ENCODE peak calls at places on chromosomes 2 and 18, in four cellular contexts. One of them, this sample, is unnamed.
A peak's percentile ranks its signal among the peaks of the same experiment; 100 is the strongest.

GRCh38 chr18:79819951-79820351 is 22.2 kb downstream of the KCNG2 start:
- DNase-seq in glomerular endothelial cell: no peak
- DNase-seq in GM04504: no peak
- DNase-seq in colonic mucosa: no peak
- DNase-seq in this sample: no peak

GRCh38 chr2:53635681-53636080 is 131.9 kb upstream of the CHAC2 start:
- DNase-seq in glomerular endothelial cell: no peak
- DNase-seq in GM04504: no peak
- DNase-seq in colonic mucosa: no peak
- DNase-seq in this sample: no peak

GRCh38 chr2:102055346-102055975 is 63.7 kb downstream of the IL1R2 start:
- DNase-seq in GM04504: no peak
- DNase-seq in glomerular endothelial cell: no peak
- DNase-seq in colonic mucosa: peak; percentile 10
- DNase-seq in this sample: no peak

GRCh38 chr2:151840216-151840691 is 12.0 kb upstream of the ARL5A start:
- DNase-seq in GM04504: no peak
- DNase-seq in colonic mucosa: no peak
- DNase-seq in glomerular endothelial cell: no peak
- DNase-seq in this sample: no peak

GRCh38 chr2:25112113-25112512 is 56.3 kb downstream of the POMC start:
- DNase-seq in colonic mucosa: no peak
- DNase-seq in GM04504: peak; percentile 10
- DNase-seq in glomerular endothelial cell: no peak
- DNase-seq in this sample: no peak

GRCh38 chr2:43133708-43134570 is 92.5 kb downstream of the ZFP36L2 start:
- DNase-seq in glomerular endothelial cell: no peak
- DNase-seq in colonic mucosa: peak; percentile 54
- DNase-seq in GM04504: no peak
- DNase-seq in this sample: no peak

GRCh38 chr2:66544258-66544657 is 109.3 kb downstream of the MEIS1 start:
- DNase-seq in colonic mucosa: no peak
- DNase-seq in GM04504: no peak
- DNase-seq in glomerular endothelial cell: no peak
- DNase-seq in this sample: no peak

GRCh38 chr2:20229322-20230201 is 4.6 kb upstream of the SDC1 start:
- DNase-seq in colonic mucosa: peak; percentile 10
- DNase-seq in GM04504: peak; percentile 55
- DNase-seq in glomerular endothelial cell: no peak
- DNase-seq in this sample: no peak

GRCh38 chr2:231370749-231371429 is 24.6 kb upstream of the B3GNT7 start:
- DNase-seq in colonic mucosa: no peak
- DNase-seq in glomerular endothelial cell: no peak
- DNase-seq in GM04504: no peak
- DNase-seq in this sample: no peak

GRCh38 chr2:231780123-231780908 is 766 bp downstream of the PDE6D start:
- DNase-seq in glomerular endothelial cell: no peak
- DNase-seq in colonic mucosa: peak; percentile 27
- DNase-seq in GM04504: no peak
- DNase-seq in this sample: no peak

GRCh38 chr2:161223139-161223732 is 63.0 kb downstream of the TANK start:
- DNase-seq in GM04504: no peak
- DNase-seq in colonic mucosa: no peak
- DNase-seq in glomerular endothelial cell: no peak
- DNase-seq in this sample: no peak

GRCh38 chr2:241095594-241096290 is 6.3 kb downstream of the MTERF4 start:
- DNase-seq in glomerular endothelial cell: no peak
- DNase-seq in GM04504: no peak
- DNase-seq in colonic mucosa: no peak
- DNase-seq in this sample: no peak

GRCh38 chr2:237092506-237092905 is 6.8 kb downstream of the COPS8 start:
- DNase-seq in colonic mucosa: no peak
- DNase-seq in GM04504: no peak
- DNase-seq in glomerular endothelial cell: no peak
- DNase-seq in this sample: no peak

GRCh38 chr2:195026261-195026660 is 630.8 kb upstream of the SLC39A10 start:
- DNase-seq in colonic mucosa: no peak
- DNase-seq in glomerular endothelial cell: no peak
- DNase-seq in GM04504: no peak
- DNase-seq in this sample: peak; percentile 36

GRCh38 chr18:62730926-62731325 is 15.6 kb downstream of the PHLPP1 start:
- DNase-seq in GM04504: no peak
- DNase-seq in colonic mucosa: no peak
- DNase-seq in glomerular endothelial cell: no peak
- DNase-seq in this sample: no peak

GRCh38 chr2:67561411-67561965 is 164.4 kb downstream of the ETAA1 start:
- DNase-seq in glomerular endothelial cell: peak; percentile 75
- DNase-seq in GM04504: no peak
- DNase-seq in colonic mucosa: no peak
- DNase-seq in this sample: no peak

GRCh38 chr18:79826966-79827365 is 29.2 kb downstream of the KCNG2 start:
- DNase-seq in colonic mucosa: no peak
- DNase-seq in glomerular endothelial cell: no peak
- DNase-seq in GM04504: no peak
- DNase-seq in this sample: no peak

This sample was measured in AG04450.